ENCODE peak calls at places on chromosomes 13 and 19, in ten cellular contexts. M, A, J, N, Z, D, E, F, K and I are unnamed samples.

GRCh38 chr13:101556676-101557121 is 104.2 kb downstream of the ITGBL1 start:
- DNase-seq in J (no peak), A (peak), E (no peak), D (no peak), N (no peak), Z (no peak), M (no peak), K (no peak), F (no peak), I (no peak)

GRCh38 chr19:862529-863304 is 3.3 kb downstream of the CFD start:
- DNase-seq in A (peak), M (peak), N (peak), D (peak), J (peak), K (peak), Z (peak), F (no peak), E (peak), I (peak)

GRCh38 chr13:26663801-26664200 is 96.8 kb downstream of the GPR12 start:
- DNase-seq in K (peak), A (no peak), D (no peak), Z (no peak), E (no peak), F (no peak), M (no peak), N (no peak), J (no peak), I (no peak)

GRCh38 chr19:35931161-35931873 is 4.9 kb upstream of the LRFN3 start:
- DNase-seq in F (peak), M (peak), E (peak), A (peak), K (peak), D (peak), J (peak), N (peak), Z (peak), I (peak)

GRCh38 chr13:100044936-100045335 is 44.0 kb upstream of the PCCA start:
- DNase-seq in F (no peak), D (no peak), A (no peak), M (no peak), J (no peak), K (no peak), N (no peak), E (no peak), Z (no peak), I (no peak)

GRCh38 chr13:28865951-28866350 is 45.8 kb downstream of the MTUS2 start:
- DNase-seq in Z (no peak), K (no peak), N (no peak), D (no peak), E (no peak), A (no peak), M (no peak), F (no peak), J (no peak), I (no peak)

GRCh38 chr19:6038634-6039405 is 60.9 kb upstream of the RANBP3 start:
- DNase-seq in K (no peak), E (peak), F (no peak), Z (no peak), J (no peak), A (no peak), D (no peak), N (peak), M (no peak), I (peak)

GRCh38 chr13:84126671-84127171 is 244.4 kb upstream of the SLITRK1 start:
- DNase-seq in M (no peak), K (peak), J (no peak), N (peak), Z (no peak), D (no peak), E (no peak), A (no peak), F (no peak), I (no peak)

GRCh38 chr13:64293923-64294322 is 2878.3 kb upstream of the PCDH20 start:
- DNase-seq in K (no peak), D (no peak), M (no peak), F (no peak), J (no peak), A (peak), E (no peak), Z (no peak), N (no peak), I (no peak)

GRCh38 chr19:664913-665443 is 2.0 kb upstream of the RNF126 start:
- DNase-seq in J (peak), A (peak), D (peak), Z (peak), K (peak), F (no peak), E (peak), M (peak), N (peak), I (peak)

GRCh38 chr19:7925171-7925837 is 631 bp downstream of the CTXN1 start:
- DNase-seq in D (peak), K (no peak), F (no peak), Z (peak), E (no peak), M (peak), A (peak), N (peak), J (peak), I (peak)

GRCh38 chr13:23578411-23579071 is 8.3 kb downstream of the TNFRSF19 start:
- DNase-seq in F (no peak), J (peak), A (peak), N (peak), E (peak), Z (peak), K (peak), M (peak), D (peak), I (peak)

GRCh38 chr19:51121257-51121656 is 3.4 kb upstream of the SIGLEC9 start:
- DNase-seq in Z (no peak), E (no peak), M (no peak), A (no peak), F (no peak), N (no peak), J (no peak), D (no peak), K (no peak), I (no peak)

GRCh38 chr19:41910240-41910991 is 17.8 kb downstream of the ERFL start:
- DNase-seq in J (no peak), F (no peak), N (no peak), A (no peak), Z (no peak), K (no peak), M (peak), D (peak), E (no peak), I (no peak)

GRCh38 chr19:3420909-3421619 is 54.7 kb downstream of the NFIC start:
- DNase-seq in E (no peak), F (no peak), A (no peak), J (no peak), D (no peak), N (no peak), M (no peak), K (no peak), Z (no peak), I (no peak)

GRCh38 chr13:106503272-106503671 is 32.2 kb downstream of the EFNB2 start:
- DNase-seq in N (no peak), E (no peak), A (no peak), J (no peak), F (no peak), M (no peak), D (no peak), Z (no peak), K (no peak), I (no peak)

GRCh38 chr13:36553501-36553900 is 120.3 kb upstream of the SERTM1 start:
- DNase-seq in D (no peak), A (no peak), F (no peak), E (no peak), J (no peak), K (no peak), N (no peak), Z (no peak), M (no peak), I (no peak)

GRCh38 chr19:277581-278165 is 13.5 kb downstream of the PLPP2 start:
- DNase-seq in E (no peak), A (peak), Z (no peak), D (no peak), K (peak), M (no peak), J (peak), F (no peak), N (no peak), I (no peak)

GRCh38 chr19:46068345-46069258 is 27.8 kb upstream of the IGFL4 start:
- DNase-seq in A (peak), N (no peak), M (no peak), E (no peak), Z (no peak), J (no peak), F (peak), D (no peak), K (peak), I (no peak)

GRCh38 chr19:35856001-35856400 is 710 bp upstream of the KIRREL2 start:
- DNase-seq in K (no peak), E (no peak), A (no peak), D (no peak), N (no peak), Z (no peak), F (no peak), J (peak), M (no peak), I (no peak)

DNA sequence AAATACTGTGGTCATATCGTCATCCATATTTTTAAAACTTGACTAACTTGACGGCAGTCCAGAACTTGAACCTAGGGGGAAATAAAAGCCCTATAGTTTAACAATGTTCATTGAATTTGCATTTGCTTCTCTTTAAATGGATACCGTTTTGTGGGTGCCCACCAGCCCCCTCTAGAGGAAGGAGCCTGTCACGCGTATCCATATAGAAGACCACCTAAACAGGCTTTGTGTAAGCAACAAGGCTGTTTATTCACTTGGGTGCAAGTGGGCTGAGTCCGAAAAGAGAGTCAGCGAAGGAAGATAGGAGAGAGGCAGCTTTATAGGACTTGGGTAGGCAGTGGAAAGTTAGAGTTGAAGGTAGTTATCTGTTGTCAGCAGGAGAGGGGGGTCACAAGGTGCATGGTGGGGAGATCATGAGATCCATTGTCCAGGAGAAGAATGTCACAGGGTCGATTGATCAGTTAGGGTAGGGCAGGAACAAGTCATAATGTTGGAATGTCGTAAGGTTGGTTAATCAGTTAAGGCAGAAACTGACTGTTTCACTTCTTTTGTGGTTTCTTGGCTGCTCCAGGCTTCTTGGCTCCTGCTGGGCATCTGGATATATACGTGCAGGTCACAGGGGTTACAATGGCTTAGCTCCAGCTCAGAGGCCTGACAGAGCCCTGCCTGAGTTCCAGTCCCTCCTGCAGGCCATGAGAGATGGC is 42.5 kb upstream of the ANKRD10 start:
- DNase-seq in J (peak), N (no peak), F (no peak), A (peak), D (no peak), E (no peak), Z (no peak), M (no peak), K (peak), I (no peak)
- TF ChIP-seq CTCF in J (peak), N (no peak), F (peak), A (peak), D (no peak), E (no peak), Z (no peak), M (no peak), K (no peak), I (no peak)

DNA sequence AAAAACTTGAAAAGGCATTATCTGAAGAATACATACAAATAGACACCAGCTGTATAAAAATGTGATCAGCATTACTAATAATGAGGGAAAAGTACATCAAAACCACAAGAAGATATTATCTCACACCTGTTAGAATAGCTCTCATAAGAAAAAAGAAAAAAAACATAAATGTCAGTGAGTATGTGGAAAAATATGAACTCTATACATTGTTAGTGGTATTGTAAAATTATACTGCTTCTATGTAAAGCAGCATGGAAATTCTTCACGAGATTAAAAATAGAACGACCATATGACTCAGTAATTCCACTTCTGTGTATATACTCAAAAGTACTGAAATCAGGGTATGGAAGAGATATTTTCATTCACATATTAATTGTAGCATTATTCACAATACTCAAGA is 1146.4 kb downstream of the SLITRK5 start:
- DNase-seq in M (no peak), F (no peak), Z (no peak), N (no peak), J (no peak), A (no peak), E (no peak), K (peak), D (no peak), I (no peak)
- TF ChIP-seq CTCF in M (no peak), F (no peak), Z (no peak), N (no peak), J (no peak), A (no peak), E (no peak), K (no peak), D (no peak), I (no peak)

GRCh38 chr19:52590728-52591127 is 20.6 kb downstream of the ZNF701 start:
- DNase-seq in N (no peak), A (no peak), J (peak), E (no peak), K (no peak), M (no peak), Z (no peak), F (no peak), D (no peak), I (no peak)

GRCh38 chr19:52592301-52592700 is 22.2 kb downstream of the ZNF701 start:
- DNase-seq in K (no peak), Z (no peak), D (no peak), J (peak), N (no peak), E (no peak), M (no peak), A (no peak), F (no peak), I (no peak)
- TF ChIP-seq CTCF in K (no peak), Z (no peak), D (no peak), J (no peak), N (no peak), E (no peak), M (no peak), A (no peak), F (no peak), I (no peak)

GRCh38 chr19:39190768-39191167 is 6.0 kb upstream of the NCCRP1 start:
- DNase-seq in D (no peak), A (no peak), N (no peak), J (no peak), F (no peak), K (no peak), M (no peak), E (no peak), Z (no peak), I (no peak)

GRCh38 chr19:39186391-39186790 is 10.4 kb upstream of the NCCRP1 start:
- DNase-seq in F (no peak), K (no peak), J (no peak), Z (no peak), M (no peak), D (no peak), A (no peak), N (no peak), E (no peak), I (no peak)

GRCh38 chr19:39183100-39183499 is 13.7 kb upstream of the NCCRP1 start:
- DNase-seq in J (no peak), K (peak), N (no peak), Z (no peak), D (no peak), F (no peak), E (no peak), A (no peak), M (no peak), I (no peak)

GRCh38 chr19:39188960-39189359 is 7.8 kb upstream of the NCCRP1 start:
- DNase-seq in N (no peak), Z (no peak), J (no peak), A (no peak), F (no peak), E (no peak), M (no peak), D (no peak), K (no peak), I (no peak)

GRCh38 chr19:39187552-39187943 is 9.2 kb upstream of the NCCRP1 start:
- DNase-seq in K (no peak), J (no peak), A (no peak), M (no peak), Z (no peak), F (no peak), E (no peak), D (no peak), N (no peak), I (no peak)
- TF ChIP-seq CTCF in K (no peak), J (no peak), A (no peak), M (no peak), Z (no peak), F (no peak), E (no peak), D (no peak), N (no peak), I (no peak)